ENCODE peak calls at places on chromosomes 13 and 19, in four cellular contexts. U is neural crest cell, V is astrocyte of the spinal cord, Y is A549. A is an unnamed sample.

GRCh38 chr19:40588110-40588854 is 11.6 kb downstream of the SHKBP1 start:
- DNase-seq in V (peak), Y (no peak), U (no peak), A (no peak)

GRCh38 chr19:35714601-35715354 is 3.0 kb upstream of the KMT2B start:
- DNase-seq in Y (peak), U (no peak), V (no peak), A (no peak)

GRCh38 chr19:47704024-47704423 is 9.2 kb upstream of the EHD2 start:
- DNase-seq in V (peak), U (no peak), Y (no peak), A (peak)

GRCh38 chr19:42512743-42513304 is 15.5 kb downstream of the CEACAM1 start:
- DNase-seq in U (no peak), V (no peak), Y (no peak), A (no peak)

GRCh38 chr13:88051746-88052482 is 380.7 kb downstream of the SLITRK5 start:
- DNase-seq in V (no peak), U (no peak), Y (no peak), A (no peak)

GRCh38 chr13:69107436-69107835 is 1000.2 kb upstream of the ATXN8OS start:
- DNase-seq in U (no peak), V (no peak), Y (no peak), A (no peak)

GRCh38 chr13:42102961-42103688 is 54.7 kb downstream of the DGKH start:
- DNase-seq in U (no peak), Y (no peak), V (peak), A (no peak)

GRCh38 chr19:43784251-43784980 is 3.6 kb upstream of the KCNN4 start:
- DNase-seq in Y (peak), U (no peak), V (peak), A (peak)

GRCh38 chr19:19900124-19900523 is 622 bp upstream of the ZNF93 start:
- DNase-seq in U (no peak), Y (no peak), V (peak), A (peak)

GRCh38 chr13:69468624-69469023 is 639.0 kb upstream of the ATXN8OS start:
- DNase-seq in Y (no peak), U (no peak), V (no peak), A (no peak)

GRCh38 chr13:26600345-26600761 is 42.9 kb downstream of the WASF3 start:
- DNase-seq in Y (no peak), U (no peak), V (no peak), A (no peak)

GRCh38 chr13:67742478-67742877 is 512.3 kb upstream of the PCDH9 start:
- DNase-seq in V (no peak), U (no peak), Y (no peak), A (no peak)

DNA sequence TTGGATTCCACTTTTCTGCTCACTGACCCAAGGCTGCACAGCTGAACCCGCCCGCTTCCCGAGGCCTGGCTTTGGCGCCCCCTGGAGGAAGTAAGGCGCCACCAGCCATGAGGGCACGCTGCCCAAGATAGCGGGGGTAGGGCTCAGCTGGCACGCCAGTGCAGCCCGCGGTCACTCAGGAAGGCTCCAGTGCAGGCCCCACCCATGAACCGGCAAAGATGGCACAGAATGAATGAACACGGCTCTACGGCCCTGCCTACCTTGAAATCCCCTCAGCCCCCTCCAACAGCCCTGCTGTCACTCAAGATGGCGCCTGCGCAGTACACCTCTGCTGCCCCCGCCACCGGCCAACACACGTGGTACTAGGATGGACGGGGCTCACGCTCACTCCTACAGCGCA is 3.0 kb downstream of the PEG3 start:
- DNase-seq in U (no peak), V (peak), Y (no peak), A (peak)
- TF ChIP-seq CTCF in U (no peak), V (peak), Y (no peak), A (no peak)

DNA sequence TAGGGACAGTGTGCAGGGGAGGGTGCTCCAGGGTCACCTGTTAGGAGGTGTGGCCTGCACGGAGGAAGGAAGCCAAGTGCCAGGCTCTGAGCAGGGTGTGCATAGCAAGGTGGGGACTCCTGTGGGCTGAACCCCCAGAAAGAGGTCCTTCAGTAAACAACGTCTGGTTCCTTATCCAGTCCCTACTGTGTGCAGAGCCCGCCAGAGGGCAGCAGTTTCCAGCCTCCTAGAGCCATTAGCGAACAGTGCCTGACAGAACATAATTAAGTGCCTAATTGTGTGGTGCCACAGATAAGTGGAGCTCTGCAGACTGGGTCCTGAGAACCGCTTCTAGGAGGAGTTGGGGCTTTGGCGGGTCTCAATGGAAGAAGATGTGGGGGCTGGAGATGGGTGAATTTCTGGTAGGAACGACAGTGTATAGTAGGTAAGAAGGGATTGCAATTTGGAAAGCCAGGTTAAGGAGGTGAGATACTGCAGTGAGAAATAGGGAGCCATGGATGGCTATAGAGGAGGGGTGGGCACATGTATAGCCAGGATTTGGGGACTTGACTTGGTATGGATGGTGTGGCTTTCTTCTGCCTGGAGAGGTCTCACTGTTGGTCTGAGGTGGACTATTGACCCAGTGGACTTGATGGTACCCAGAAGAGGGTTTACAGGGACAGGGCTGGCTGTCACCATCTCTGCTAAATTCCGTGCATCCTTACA is 323.1 kb downstream of the ZNF536 start:
- DNase-seq in V (no peak), U (no peak), Y (no peak), A (no peak)
- TF ChIP-seq CTCF in V (no peak), U (no peak), Y (peak), A (no peak)

DNA sequence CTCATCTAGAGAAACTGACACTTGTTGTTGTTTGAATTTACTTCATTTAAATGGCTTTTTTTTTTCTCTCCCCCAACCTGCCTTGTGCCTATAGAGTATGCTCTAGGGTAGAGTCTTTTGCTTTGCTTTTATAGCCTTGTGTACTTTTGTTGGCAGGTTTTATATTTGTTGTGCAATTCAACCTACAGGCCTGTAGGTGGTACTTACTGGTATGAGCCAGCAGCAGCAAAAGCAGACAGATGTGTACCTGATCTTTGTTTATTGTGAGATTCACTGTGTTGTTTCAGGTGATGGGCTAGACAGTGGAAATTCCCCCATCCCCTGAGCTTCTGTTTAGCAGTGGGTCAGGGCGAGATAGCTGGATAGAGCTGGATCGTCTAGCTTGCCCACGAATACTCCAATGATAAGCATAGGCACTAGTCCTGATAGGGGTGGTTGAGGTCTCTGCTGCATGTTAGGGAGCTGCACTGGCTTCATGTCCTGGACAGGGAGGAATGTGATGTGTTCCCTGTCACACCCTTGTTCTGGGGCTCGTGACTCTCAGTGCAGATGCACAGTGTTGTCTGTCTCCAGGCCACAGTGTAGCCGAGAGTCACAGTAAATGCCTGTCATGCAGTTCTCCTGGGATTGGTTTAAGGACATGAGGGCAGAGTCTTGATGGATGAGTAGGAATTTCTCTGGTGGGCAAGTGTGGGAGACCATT is 21.3 kb downstream of the DNAJC3 start:
- DNase-seq in U (no peak), V (no peak), Y (no peak), A (peak)
- TF ChIP-seq CTCF in U (peak), V (peak), Y (no peak), A (peak)

GRCh38 chr13:19057588-19058340 is 123.9 kb downstream of the TUBA3C start:
- DNase-seq in Y (no peak), U (no peak), V (no peak), A (no peak)
- TF ChIP-seq CTCF in Y (no peak), U (no peak), V (no peak), A (no peak)

GRCh38 chr13:77815330-77815729 is 103.3 kb downstream of the EDNRB start:
- DNase-seq in V (no peak), Y (no peak), U (no peak), A (peak)

GRCh38 chr13:77811981-77812380 is 106.7 kb downstream of the EDNRB start:
- DNase-seq in U (no peak), V (no peak), Y (no peak), A (no peak)

GRCh38 chr13:77810891-77811290 is 107.7 kb downstream of the EDNRB start:
- DNase-seq in Y (no peak), V (no peak), U (no peak), A (no peak)

GRCh38 chr13:77810430-77810829 is 108.2 kb downstream of the EDNRB start:
- DNase-seq in Y (peak), U (no peak), V (peak), A (peak)
- TF ChIP-seq CTCF in Y (no peak), U (peak), V (peak), A (peak)

GRCh38 chr19:33805313-33805712 is 8.6 kb downstream of the KCTD15 start:
- DNase-seq in U (no peak), V (no peak), Y (no peak), A (no peak)
- TF ChIP-seq CTCF in U (no peak), V (no peak), Y (no peak), A (no peak)

DNA sequence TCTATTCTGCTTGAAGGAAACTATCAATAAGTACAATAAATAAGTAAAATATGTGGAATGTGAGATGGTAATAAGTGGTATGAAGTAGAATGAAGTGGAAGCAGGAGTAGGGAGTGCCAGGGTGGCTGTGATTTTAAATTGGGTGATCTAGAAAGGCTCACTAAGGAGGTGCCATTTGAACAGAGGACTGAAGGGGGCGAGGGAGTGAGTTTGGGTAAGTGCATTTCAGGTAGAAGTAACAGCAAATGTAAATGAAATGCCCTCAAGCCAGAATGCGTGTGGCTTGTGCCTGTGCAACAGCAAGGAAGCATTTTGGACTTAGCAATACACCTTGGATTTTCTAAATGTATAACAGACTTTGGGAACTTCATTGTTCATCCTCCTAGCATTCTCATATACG is 77.1 kb downstream of the CCNA1 start:
- DNase-seq in V (no peak), U (no peak), Y (no peak), A (no peak)
- TF ChIP-seq CTCF in V (no peak), U (peak), Y (no peak), A (peak)

DNA sequence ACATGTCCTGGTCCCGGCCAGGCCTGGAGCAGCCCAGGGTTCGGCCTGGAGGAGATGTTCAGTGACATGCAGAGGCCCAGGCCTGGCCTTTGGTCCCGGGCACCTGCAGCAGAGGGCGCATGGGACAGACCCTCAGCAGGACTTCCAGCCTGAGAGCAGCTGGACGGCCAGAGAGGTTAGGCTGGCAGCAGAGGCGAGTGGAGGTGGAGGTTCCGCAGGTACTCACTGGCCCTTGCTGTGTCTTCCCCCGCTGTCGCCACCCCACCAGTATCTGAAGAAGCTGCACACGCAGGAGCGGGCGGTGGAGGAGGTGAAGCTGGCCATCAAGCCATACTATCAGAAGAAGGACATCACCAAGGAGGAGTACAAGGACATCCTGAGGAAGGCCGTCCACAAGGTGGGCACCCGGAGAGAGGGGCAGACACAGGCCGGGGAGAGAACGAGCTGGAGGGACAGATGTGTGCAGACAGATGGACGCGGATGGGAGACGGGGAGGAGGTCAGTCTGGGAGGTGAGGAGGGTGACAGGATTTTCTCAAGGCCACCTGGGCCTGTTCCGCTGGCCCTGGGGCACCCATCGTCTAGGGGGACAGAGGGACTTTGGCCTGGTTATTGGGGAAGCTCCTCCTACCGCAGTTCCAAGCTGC is 8.0 kb downstream of the IRF3 start:
- DNase-seq in V (no peak), Y (no peak), U (no peak), A (no peak)
- TF ChIP-seq CTCF in V (no peak), Y (no peak), U (no peak), A (no peak)

GRCh38 chr19:58328999-58329398 is 2.2 kb downstream of the ZSCAN22 start:
- DNase-seq in Y (no peak), V (no peak), U (peak), A (no peak)
- TF ChIP-seq CTCF in Y (no peak), V (peak), U (peak), A (no peak)

A was measured in fibroblast of pulmonary artery.